ENCODE peak calls at places on chromosomes 12 and 14, in five cellular contexts. One of them, this sample, is unnamed.

GRCh38 chr12:15648564-15648963 is 140.6 kb downstream of the EPS8 start:
- DNase-seq in GM12864: no peak
- DNase-seq in NT2/D1: no peak
- DNase-seq in amygdala: no peak
- DNase-seq in DMS53: peak
- DNase-seq in this sample: no peak

GRCh38 chr14:70885343-70886014 is 21.8 kb upstream of the PCNX1 start:
- DNase-seq in NT2/D1: no peak
- DNase-seq in GM12864: no peak
- DNase-seq in DMS53: no peak
- DNase-seq in amygdala: no peak
- DNase-seq in this sample: no peak

GRCh38 chr12:129871991-129872969 is 31.5 kb downstream of the TMEM132D start:
- DNase-seq in GM12864: no peak
- DNase-seq in amygdala: no peak
- DNase-seq in NT2/D1: peak
- DNase-seq in DMS53: peak
- DNase-seq in this sample: no peak

GRCh38 chr14:63512861-63513260 is 30.3 kb downstream of the PPP2R5E start:
- DNase-seq in DMS53: no peak
- DNase-seq in amygdala: no peak
- DNase-seq in NT2/D1: no peak
- DNase-seq in GM12864: no peak
- DNase-seq in this sample: no peak

GRCh38 chr12:121057794-121058193 is 18.7 kb upstream of the OASL start:
- DNase-seq in GM12864: no peak
- DNase-seq in amygdala: no peak
- DNase-seq in NT2/D1: no peak
- DNase-seq in DMS53: no peak
- DNase-seq in this sample: no peak

GRCh38 chr14:24273422-24273998 is 2.1 kb upstream of the RABGGTA start:
- DNase-seq in NT2/D1: no peak
- DNase-seq in amygdala: no peak
- DNase-seq in GM12864: no peak
- DNase-seq in DMS53: peak
- DNase-seq in this sample: peak

GRCh38 chr14:48536318-48536717 is 860.9 kb upstream of the MDGA2 start:
- DNase-seq in amygdala: no peak
- DNase-seq in GM12864: no peak
- DNase-seq in DMS53: peak
- DNase-seq in NT2/D1: peak
- DNase-seq in this sample: peak

GRCh38 chr12:131869871-131870418 is 24.5 kb upstream of the ULK1 start:
- DNase-seq in amygdala: no peak
- DNase-seq in DMS53: peak
- DNase-seq in GM12864: no peak
- DNase-seq in NT2/D1: no peak
- DNase-seq in this sample: no peak